ENCODE peak calls at places on chromosomes 7 and 10, in ten cellular contexts. One of them, this sample, is unnamed.

GRCh38 chr7:1847260-1848001 is 177.4 kb downstream of the ELFN1 start:
- DNase-seq in BJ: no peak
- DNase-seq in psoas muscle: peak
- DNase-seq in testis: no peak
- DNase-seq in fibroblast of lung: no peak
- DNase-seq in uterus: no peak
- DNase-seq in GM12865: no peak
- DNase-seq in HCT116: no peak
- DNase-seq in epithelial cell of esophagus: no peak
- DNase-seq in astrocyte of the cerebellum: no peak
- DNase-seq in this sample: no peak

GRCh38 chr10:8070440-8070839 is 16.0 kb downstream of the GATA3 start:
- DNase-seq in BJ: no peak
- DNase-seq in psoas muscle: no peak
- DNase-seq in testis: no peak
- DNase-seq in fibroblast of lung: peak
- DNase-seq in uterus: no peak
- DNase-seq in GM12865: no peak
- DNase-seq in HCT116: no peak
- DNase-seq in epithelial cell of esophagus: no peak
- DNase-seq in astrocyte of the cerebellum: no peak
- DNase-seq in this sample: no peak

GRCh38 chr7:72163266-72163665 is 248.9 kb downstream of the CALN1 start:
- DNase-seq in BJ: no peak
- DNase-seq in psoas muscle: no peak
- DNase-seq in testis: no peak
- DNase-seq in fibroblast of lung: no peak
- DNase-seq in uterus: no peak
- DNase-seq in GM12865: no peak
- DNase-seq in HCT116: no peak
- DNase-seq in epithelial cell of esophagus: no peak
- DNase-seq in astrocyte of the cerebellum: no peak
- DNase-seq in this sample: no peak

GRCh38 chr10:18501198-18501597 is 150.2 kb downstream of the NSUN6 start:
- DNase-seq in BJ: no peak
- DNase-seq in psoas muscle: no peak
- DNase-seq in testis: no peak
- DNase-seq in fibroblast of lung: peak
- DNase-seq in uterus: no peak
- DNase-seq in GM12865: peak
- DNase-seq in HCT116: no peak
- DNase-seq in epithelial cell of esophagus: peak
- DNase-seq in astrocyte of the cerebellum: no peak
- DNase-seq in this sample: peak

GRCh38 chr7:116083791-116084190 is 53.2 kb upstream of the TFEC start:
- DNase-seq in BJ: no peak
- DNase-seq in psoas muscle: no peak
- DNase-seq in testis: no peak
- DNase-seq in fibroblast of lung: no peak
- DNase-seq in uterus: no peak
- DNase-seq in GM12865: no peak
- DNase-seq in HCT116: no peak
- DNase-seq in epithelial cell of esophagus: no peak
- DNase-seq in astrocyte of the cerebellum: no peak
- DNase-seq in this sample: no peak

GRCh38 chr7:150363872-150364271 is 4.8 kb upstream of the REPIN1 start:
- DNase-seq in BJ: no peak
- DNase-seq in psoas muscle: no peak
- DNase-seq in testis: no peak
- DNase-seq in fibroblast of lung: no peak
- DNase-seq in uterus: no peak
- DNase-seq in GM12865: peak
- DNase-seq in HCT116: no peak
- DNase-seq in epithelial cell of esophagus: no peak
- DNase-seq in astrocyte of the cerebellum: no peak
- DNase-seq in this sample: no peak

GRCh38 chr7:140898794-140899548 is 25.8 kb downstream of the BRAF start:
- DNase-seq in BJ: no peak
- DNase-seq in psoas muscle: no peak
- DNase-seq in testis: no peak
- DNase-seq in fibroblast of lung: peak
- DNase-seq in uterus: no peak
- DNase-seq in GM12865: no peak
- DNase-seq in HCT116: no peak
- DNase-seq in epithelial cell of esophagus: peak
- DNase-seq in astrocyte of the cerebellum: no peak
- DNase-seq in this sample: no peak

GRCh38 chr7:48899932-48900331 is 24.4 kb upstream of the CDC14C start:
- DNase-seq in BJ: no peak
- DNase-seq in psoas muscle: no peak
- DNase-seq in testis: no peak
- DNase-seq in fibroblast of lung: peak
- DNase-seq in uterus: no peak
- DNase-seq in GM12865: no peak
- DNase-seq in HCT116: no peak
- DNase-seq in epithelial cell of esophagus: peak
- DNase-seq in astrocyte of the cerebellum: peak
- DNase-seq in this sample: no peak

GRCh38 chr10:97522071-97522470 is 23.3 kb downstream of the UBTD1 start:
- DNase-seq in BJ: no peak
- DNase-seq in psoas muscle: no peak
- DNase-seq in testis: no peak
- DNase-seq in fibroblast of lung: no peak
- DNase-seq in uterus: no peak
- DNase-seq in GM12865: no peak
- DNase-seq in HCT116: no peak
- DNase-seq in epithelial cell of esophagus: no peak
- DNase-seq in astrocyte of the cerebellum: no peak
- DNase-seq in this sample: no peak

GRCh38 chr10:97522937-97523336 is 24.2 kb downstream of the UBTD1 start:
- DNase-seq in BJ: no peak
- DNase-seq in psoas muscle: no peak
- DNase-seq in testis: no peak
- DNase-seq in fibroblast of lung: no peak
- DNase-seq in uterus: no peak
- DNase-seq in GM12865: no peak
- DNase-seq in HCT116: no peak
- DNase-seq in epithelial cell of esophagus: no peak
- DNase-seq in astrocyte of the cerebellum: no peak
- DNase-seq in this sample: no peak

GRCh38 chr10:97520520-97520919 is 21.8 kb downstream of the UBTD1 start:
- DNase-seq in BJ: no peak
- DNase-seq in psoas muscle: no peak
- DNase-seq in testis: no peak
- DNase-seq in fibroblast of lung: no peak
- DNase-seq in uterus: no peak
- DNase-seq in GM12865: no peak
- DNase-seq in HCT116: no peak
- DNase-seq in epithelial cell of esophagus: no peak
- DNase-seq in astrocyte of the cerebellum: no peak
- DNase-seq in this sample: no peak

GRCh38 chr10:97519342-97519741 is 20.6 kb downstream of the UBTD1 start:
- DNase-seq in BJ: no peak
- DNase-seq in psoas muscle: no peak
- DNase-seq in testis: no peak
- DNase-seq in fibroblast of lung: peak
- DNase-seq in uterus: no peak
- DNase-seq in GM12865: no peak
- DNase-seq in HCT116: no peak
- DNase-seq in epithelial cell of esophagus: no peak
- DNase-seq in astrocyte of the cerebellum: no peak
- DNase-seq in this sample: no peak

GRCh38 chr10:97520978-97521761 is 22.4 kb downstream of the UBTD1 start:
- DNase-seq in BJ: no peak
- DNase-seq in psoas muscle: no peak
- DNase-seq in testis: no peak
- DNase-seq in fibroblast of lung: no peak
- DNase-seq in uterus: no peak
- DNase-seq in GM12865: no peak
- DNase-seq in HCT116: no peak
- DNase-seq in epithelial cell of esophagus: no peak
- DNase-seq in astrocyte of the cerebellum: no peak
- DNase-seq in this sample: no peak
- TF ChIP-seq CTCF in BJ: no peak
- TF ChIP-seq CTCF in psoas muscle: no peak
- TF ChIP-seq CTCF in testis: no peak
- TF ChIP-seq CTCF in fibroblast of lung: no peak
- TF ChIP-seq CTCF in uterus: no peak
- TF ChIP-seq CTCF in GM12865: no peak
- TF ChIP-seq CTCF in HCT116: no peak
- TF ChIP-seq CTCF in epithelial cell of esophagus: no peak
- TF ChIP-seq CTCF in astrocyte of the cerebellum: no peak
- TF ChIP-seq CTCF in this sample: no peak

GRCh38 chr7:18700147-18700546 is 204.6 kb downstream of the HDAC9 start:
- DNase-seq in BJ: no peak
- DNase-seq in psoas muscle: no peak
- DNase-seq in testis: no peak
- DNase-seq in fibroblast of lung: no peak
- DNase-seq in uterus: no peak
- DNase-seq in GM12865: peak
- DNase-seq in HCT116: peak
- DNase-seq in epithelial cell of esophagus: no peak
- DNase-seq in astrocyte of the cerebellum: no peak
- DNase-seq in this sample: no peak
- TF ChIP-seq CTCF in BJ: no peak
- TF ChIP-seq CTCF in psoas muscle: no peak
- TF ChIP-seq CTCF in testis: no peak
- TF ChIP-seq CTCF in fibroblast of lung: no peak
- TF ChIP-seq CTCF in uterus: no peak
- TF ChIP-seq CTCF in GM12865: peak
- TF ChIP-seq CTCF in HCT116: peak
- TF ChIP-seq CTCF in epithelial cell of esophagus: no peak
- TF ChIP-seq CTCF in astrocyte of the cerebellum: no peak
- TF ChIP-seq CTCF in this sample: no peak

DNA sequence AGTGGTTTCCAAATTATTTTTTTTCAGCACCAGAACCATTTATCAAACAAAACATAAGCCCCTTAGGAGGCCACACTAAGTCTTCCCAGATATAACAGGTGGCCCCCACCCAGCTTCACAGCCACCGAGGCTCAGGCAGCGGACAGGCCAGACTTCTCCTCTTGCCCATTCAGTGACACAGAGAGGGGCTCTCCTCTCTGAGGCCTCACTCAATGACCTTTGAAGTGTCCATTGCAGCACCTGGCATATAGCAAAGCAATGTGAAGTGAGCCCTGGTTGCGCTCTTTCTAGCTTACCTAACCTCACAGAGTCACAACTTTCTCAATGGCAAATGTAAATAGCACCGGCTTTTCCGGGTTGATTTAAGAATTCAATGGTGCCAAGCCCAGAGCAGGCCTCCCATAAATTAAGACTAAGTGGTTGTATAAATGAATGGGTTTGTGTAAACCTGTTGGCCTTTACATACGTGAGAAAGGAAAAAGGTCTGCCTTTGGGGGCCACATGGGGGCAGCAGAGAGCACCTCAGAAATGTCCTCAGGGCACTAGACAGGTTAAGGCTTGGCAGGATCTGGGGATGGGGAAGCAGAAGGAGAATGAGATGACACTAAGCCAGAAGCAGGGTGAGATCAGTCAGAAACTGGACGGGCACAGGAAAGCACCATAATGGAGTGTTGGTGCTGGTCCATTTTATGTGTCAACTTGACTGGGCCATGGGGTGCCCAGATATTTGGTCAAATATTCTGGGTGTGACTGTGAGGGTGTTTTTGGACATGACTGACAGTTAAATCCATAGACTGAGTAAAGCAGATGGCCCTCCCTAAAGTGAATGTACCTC is 59.1 kb downstream of the FRMPD2 start:
- DNase-seq in BJ: no peak
- DNase-seq in psoas muscle: no peak
- DNase-seq in testis: peak
- DNase-seq in fibroblast of lung: peak
- DNase-seq in uterus: no peak
- DNase-seq in GM12865: peak
- DNase-seq in HCT116: peak
- DNase-seq in epithelial cell of esophagus: peak
- DNase-seq in astrocyte of the cerebellum: peak
- DNase-seq in this sample: no peak
- TF ChIP-seq CTCF in BJ: peak
- TF ChIP-seq CTCF in psoas muscle: peak
- TF ChIP-seq CTCF in testis: peak
- TF ChIP-seq CTCF in fibroblast of lung: peak
- TF ChIP-seq CTCF in uterus: no peak
- TF ChIP-seq CTCF in GM12865: peak
- TF ChIP-seq CTCF in HCT116: peak
- TF ChIP-seq CTCF in epithelial cell of esophagus: peak
- TF ChIP-seq CTCF in astrocyte of the cerebellum: peak
- TF ChIP-seq CTCF in this sample: peak

GRCh38 chr7:84452618-84453017 is 258.0 kb upstream of the SEMA3A start:
- DNase-seq in BJ: no peak
- DNase-seq in psoas muscle: no peak
- DNase-seq in testis: no peak
- DNase-seq in fibroblast of lung: no peak
- DNase-seq in uterus: no peak
- DNase-seq in GM12865: no peak
- DNase-seq in HCT116: no peak
- DNase-seq in epithelial cell of esophagus: peak
- DNase-seq in astrocyte of the cerebellum: no peak
- DNase-seq in this sample: no peak

GRCh38 chr7:84450802-84451201 is 256.2 kb upstream of the SEMA3A start:
- DNase-seq in BJ: no peak
- DNase-seq in psoas muscle: no peak
- DNase-seq in testis: no peak
- DNase-seq in fibroblast of lung: no peak
- DNase-seq in uterus: no peak
- DNase-seq in GM12865: no peak
- DNase-seq in HCT116: no peak
- DNase-seq in epithelial cell of esophagus: no peak
- DNase-seq in astrocyte of the cerebellum: no peak
- DNase-seq in this sample: no peak

GRCh38 chr7:84455788-84456187 is 261.2 kb upstream of the SEMA3A start:
- DNase-seq in BJ: no peak
- DNase-seq in psoas muscle: no peak
- DNase-seq in testis: no peak
- DNase-seq in fibroblast of lung: peak
- DNase-seq in uterus: no peak
- DNase-seq in GM12865: no peak
- DNase-seq in HCT116: no peak
- DNase-seq in epithelial cell of esophagus: peak
- DNase-seq in astrocyte of the cerebellum: no peak
- DNase-seq in this sample: no peak

GRCh38 chr7:84454174-84454959 is 259.8 kb upstream of the SEMA3A start:
- DNase-seq in BJ: no peak
- DNase-seq in psoas muscle: no peak
- DNase-seq in testis: no peak
- DNase-seq in fibroblast of lung: no peak
- DNase-seq in uterus: no peak
- DNase-seq in GM12865: no peak
- DNase-seq in HCT116: no peak
- DNase-seq in epithelial cell of esophagus: no peak
- DNase-seq in astrocyte of the cerebellum: no peak
- DNase-seq in this sample: no peak
- TF ChIP-seq CTCF in BJ: no peak
- TF ChIP-seq CTCF in psoas muscle: no peak
- TF ChIP-seq CTCF in testis: no peak
- TF ChIP-seq CTCF in fibroblast of lung: peak
- TF ChIP-seq CTCF in uterus: no peak
- TF ChIP-seq CTCF in GM12865: no peak
- TF ChIP-seq CTCF in HCT116: peak
- TF ChIP-seq CTCF in epithelial cell of esophagus: no peak
- TF ChIP-seq CTCF in astrocyte of the cerebellum: no peak
- TF ChIP-seq CTCF in this sample: peak

This sample was measured in AG09319.